ENCODE peak calls at places on chromosome 9, in ten cellular contexts. C is fibroblast of the aortic adventitia; B is tibial artery; L is CD4-positive, alpha-beta memory T cell; Y is CD8-positive, alpha-beta T cell; A is kidney epithelial cell; M is astrocyte; T is SK-N-SH; G is astrocyte of the cerebellum; I is NB4. H is an unnamed sample.

GRCh38 chr9:123033864-123034598 is 564 bp downstream of the GPR21 start:
- DNase-seq in L (no peak), T (no peak), C (no peak), I (no peak), G (no peak), B (no peak), Y (no peak), M (no peak), A (no peak), H (no peak)

GRCh38 chr9:116133163-116133562 is 20.4 kb upstream of the PAPPA start:
- DNase-seq in B (no peak), L (no peak), C (no peak), Y (no peak), A (no peak), M (no peak), G (no peak), T (no peak), I (no peak), H (no peak)

GRCh38 chr9:106718996-106719395 is 144.0 kb upstream of the ZNF462 start:
- DNase-seq in A (peak), I (no peak), M (peak), C (no peak), B (no peak), Y (no peak), L (no peak), T (no peak), G (no peak), H (no peak)

GRCh38 chr9:21070171-21070571 is 7.6 kb downstream of the IFNB1 start:
- DNase-seq in G (peak), L (no peak), T (no peak), M (peak), B (peak), C (peak), I (peak), Y (no peak), A (peak), H (no peak)

GRCh38 chr9:123925820-123926219 is 4.1 kb downstream of the DENND1A start:
- DNase-seq in I (peak), T (no peak), G (no peak), L (no peak), C (no peak), Y (no peak), M (no peak), A (no peak), B (no peak), H (no peak)

GRCh38 chr9:98879094-98879957 is 64.4 kb upstream of the COL15A1 start:
- DNase-seq in T (no peak), I (no peak), A (no peak), M (no peak), C (no peak), Y (no peak), L (no peak), G (no peak), B (no peak), H (no peak)

GRCh38 chr9:34125681-34126206 is 754 bp downstream of the DCAF12 start:
- DNase-seq in L (no peak), I (peak), C (peak), B (no peak), G (no peak), M (peak), Y (no peak), A (no peak), T (peak), H (no peak)

GRCh38 chr9:8301296-8301695 is 501.7 kb upstream of the DMAC1 start:
- DNase-seq in C (peak), L (no peak), Y (no peak), G (no peak), T (no peak), I (no peak), M (no peak), A (no peak), B (no peak), H (no peak)

GRCh38 chr9:77495834-77496671 is 152.1 kb downstream of the GNA14 start:
- DNase-seq in B (no peak), C (peak), Y (no peak), L (no peak), G (peak), I (no peak), A (no peak), T (peak), M (peak), H (no peak)

GRCh38 chr9:106962615-106963363 is 99.8 kb downstream of the ZNF462 start:
- DNase-seq in C (peak), Y (no peak), M (peak), I (no peak), B (no peak), T (no peak), G (no peak), L (no peak), A (no peak), H (no peak)

GRCh38 chr9:132733133-132733815 is 63.0 kb downstream of the GTF3C4 start:
- DNase-seq in G (no peak), A (no peak), Y (no peak), M (peak), I (no peak), L (no peak), B (no peak), C (no peak), T (no peak), H (no peak)

GRCh38 chr9:130209422-130209821 is 37.2 kb downstream of the NCS1 start:
- DNase-seq in L (no peak), T (no peak), C (no peak), G (no peak), B (peak), I (peak), A (no peak), M (no peak), Y (no peak), H (peak)

GRCh38 chr9:16312962-16313546 is 557.4 kb downstream of the BNC2 start:
- DNase-seq in I (no peak), B (no peak), Y (no peak), C (no peak), L (no peak), M (no peak), A (no peak), G (no peak), T (no peak), H (no peak)

GRCh38 chr9:101098392-101098791 is 69.9 kb downstream of the PLPPR1 start:
- DNase-seq in M (no peak), A (no peak), L (no peak), T (no peak), Y (no peak), I (no peak), G (no peak), B (no peak), C (no peak), H (no peak)

GRCh38 chr9:95017062-95017461 is 290.6 kb downstream of the AOPEP start:
- DNase-seq in M (no peak), I (no peak), C (peak), B (no peak), A (no peak), T (no peak), Y (no peak), G (no peak), L (no peak), H (no peak)

GRCh38 chr9:5140151-5140550 is 45.3 kb downstream of the INSL6 start:
- DNase-seq in A (no peak), B (no peak), G (no peak), T (no peak), Y (no peak), L (no peak), M (no peak), C (no peak), I (no peak), H (no peak)

GRCh38 chr9:131677051-131677444 is 62.8 kb downstream of the RAPGEF1 start:
- DNase-seq in Y (no peak), B (no peak), I (no peak), C (no peak), L (no peak), A (no peak), M (peak), T (no peak), G (no peak), H (no peak)
- H3K4me3 ChIP-seq in Y (no peak), B (no peak), I (no peak), C (no peak), L (peak), A (no peak), M (peak), T (no peak), G (no peak), H (no peak)

DNA sequence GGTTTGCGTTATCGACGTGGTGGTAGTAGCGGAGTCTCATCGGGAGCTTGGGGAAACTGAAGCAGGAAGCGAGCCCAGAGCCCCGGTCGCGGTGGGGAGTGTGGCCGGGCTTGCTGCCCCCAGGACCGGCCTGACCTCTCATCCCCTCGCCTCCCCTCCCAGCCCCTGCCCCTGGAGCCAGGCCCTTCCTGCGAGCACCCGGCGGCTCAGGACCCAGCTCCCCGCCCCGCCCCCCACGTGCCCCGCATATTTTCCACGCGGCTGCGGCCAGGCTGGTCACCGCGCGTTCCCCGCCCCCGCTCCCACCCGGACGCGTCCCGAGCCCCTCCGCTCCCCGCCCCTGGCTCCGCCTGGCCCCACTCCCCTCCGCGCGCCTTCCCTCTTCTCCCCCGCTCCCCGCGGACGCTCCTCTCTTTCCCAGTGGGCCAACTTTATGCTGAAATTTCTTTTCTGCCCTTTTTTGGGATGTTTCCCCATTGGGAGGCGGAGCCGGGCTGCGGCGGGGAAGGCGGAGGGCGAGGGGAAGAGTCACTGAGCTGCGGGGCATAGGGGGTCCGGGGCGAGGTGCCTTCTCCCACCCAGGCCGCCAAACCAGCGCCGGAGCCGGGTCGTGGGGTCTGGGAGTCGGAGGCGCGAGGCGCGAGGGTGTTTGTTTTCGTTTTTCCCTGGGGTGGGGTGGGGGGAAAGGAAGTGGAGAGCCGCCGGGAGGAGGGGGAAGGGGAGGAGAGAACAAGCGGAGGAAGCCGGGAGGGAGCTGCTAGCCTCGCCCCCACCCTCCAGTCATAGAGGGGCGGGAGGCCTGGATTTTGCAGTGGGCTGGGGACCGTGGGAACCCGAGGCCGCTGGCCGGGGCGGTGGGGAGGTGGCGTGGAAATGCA is 961 bp upstream of the TPM2 start:
- DNase-seq in Y (peak), B (peak), M (peak), I (peak), A (no peak), T (peak), C (peak), L (no peak), G (no peak), H (peak)
- H3K4me3 ChIP-seq in Y (peak), B (peak), M (peak), I (peak), A (peak), T (peak), C (peak), L (peak), G (peak), H (peak)

GRCh38 chr9:117745598-117745997 is 41.4 kb downstream of the TLR4 start:
- DNase-seq in A (no peak), L (no peak), C (no peak), Y (no peak), G (no peak), T (no peak), M (no peak), B (no peak), I (no peak), H (no peak)

GRCh38 chr9:117747571-117747970 is 43.4 kb downstream of the TLR4 start:
- DNase-seq in Y (no peak), M (no peak), T (no peak), A (no peak), I (no peak), C (no peak), G (no peak), L (no peak), B (no peak), H (no peak)

GRCh38 chr9:117744390-117744789 is 40.2 kb downstream of the TLR4 start:
- DNase-seq in L (no peak), I (peak), B (no peak), Y (no peak), M (no peak), A (no peak), T (no peak), G (no peak), C (no peak), H (no peak)

GRCh38 chr9:117746263-117746662 is 42.1 kb downstream of the TLR4 start:
- DNase-seq in L (no peak), C (no peak), B (no peak), M (no peak), I (no peak), Y (no peak), T (no peak), A (no peak), G (no peak), H (no peak)

GRCh38 chr9:117744856-117745389 is 40.7 kb downstream of the TLR4 start:
- DNase-seq in G (no peak), B (no peak), L (no peak), Y (no peak), A (no peak), C (peak), M (peak), T (peak), I (peak), H (no peak)
- H3K4me3 ChIP-seq in G (peak), B (peak), L (no peak), Y (no peak), A (peak), C (peak), M (peak), T (no peak), I (peak), H (no peak)

GRCh38 chr9:110875275-110875674 is 163.0 kb downstream of the LPAR1 start:
- DNase-seq in G (no peak), T (no peak), M (no peak), B (peak), C (no peak), I (peak), A (no peak), Y (no peak), L (no peak), H (peak)

GRCh38 chr9:110864011-110864410 is 174.3 kb downstream of the LPAR1 start:
- DNase-seq in G (no peak), C (no peak), I (no peak), T (no peak), Y (no peak), M (no peak), L (no peak), B (no peak), A (no peak), H (no peak)

GRCh38 chr9:110871736-110872135 is 166.5 kb downstream of the LPAR1 start:
- DNase-seq in I (no peak), G (no peak), B (no peak), L (no peak), Y (no peak), M (no peak), T (no peak), C (no peak), A (no peak), H (no peak)

DNA sequence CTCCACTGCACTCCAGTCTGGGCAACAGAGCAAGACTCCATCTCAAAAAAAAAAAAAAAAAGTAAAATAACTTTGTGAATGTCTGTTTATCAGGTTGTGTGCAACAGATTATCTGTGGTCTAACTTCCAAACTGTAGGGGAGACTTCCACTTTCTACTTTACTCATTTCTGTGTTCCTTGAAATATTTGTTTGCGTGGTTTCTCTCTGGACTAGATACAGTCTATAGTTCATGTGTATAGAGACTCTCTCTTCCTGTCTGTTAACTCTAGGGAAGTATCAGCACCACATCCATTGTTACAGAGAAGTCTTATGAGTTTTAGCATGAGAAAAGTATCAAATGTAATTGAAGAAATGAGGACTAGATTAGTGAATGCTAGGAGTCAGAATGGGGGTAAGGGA is 168.3 kb downstream of the LPAR1 start:
- DNase-seq in C (no peak), T (no peak), Y (no peak), L (no peak), G (no peak), I (no peak), A (no peak), B (no peak), M (no peak), H (no peak)
- H3K4me3 ChIP-seq in C (no peak), T (no peak), Y (no peak), L (no peak), G (no peak), I (no peak), A (no peak), B (no peak), M (no peak), H (no peak)

GRCh38 chr9:138058181-138058580 is 180.6 kb downstream of the CACNA1B start:
- DNase-seq in M (no peak), A (no peak), L (no peak), B (peak), I (no peak), Y (no peak), G (no peak), C (no peak), T (no peak), H (no peak)
- H3K4me3 ChIP-seq in M (no peak), A (no peak), L (no peak), B (no peak), I (no peak), Y (no peak), G (no peak), C (no peak), T (no peak), H (no peak)

DNA sequence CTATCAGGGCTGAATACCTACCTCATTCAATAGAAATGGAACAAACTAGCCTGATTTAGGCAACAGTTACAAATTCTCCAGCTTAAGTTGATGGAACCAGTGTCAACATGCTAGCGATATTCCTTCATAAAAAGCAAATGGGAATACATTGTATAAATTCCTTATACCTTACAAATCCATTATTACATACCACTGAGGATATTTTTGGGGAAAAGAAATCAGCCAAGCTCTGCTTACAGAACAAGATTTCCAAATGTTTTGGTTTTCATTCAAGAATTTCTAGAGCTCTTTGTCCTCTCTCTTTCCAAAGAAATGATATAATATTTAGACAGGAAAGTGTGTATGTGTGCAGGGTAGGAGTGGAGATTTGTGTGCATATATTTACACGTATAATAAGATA is 41.4 kb downstream of the SVEP1 start:
- DNase-seq in C (peak), G (no peak), T (no peak), A (no peak), I (no peak), L (no peak), B (no peak), M (peak), Y (no peak), H (no peak)
- H3K4me3 ChIP-seq in C (no peak), G (no peak), T (no peak), A (no peak), I (no peak), L (no peak), B (no peak), M (no peak), Y (no peak), H (no peak)

GRCh38 chr9:14303526-14303925 is 10.4 kb downstream of the NFIB start:
- DNase-seq in C (no peak), I (no peak), B (no peak), G (no peak), Y (no peak), T (no peak), L (no peak), M (no peak), A (no peak), H (no peak)
- H3K4me3 ChIP-seq in C (no peak), I (no peak), B (no peak), G (peak), Y (no peak), T (no peak), L (no peak), M (peak), A (no peak), H (no peak)

GRCh38 chr9:83219924-83220438 is 157.0 kb upstream of the RASEF start:
- DNase-seq in A (no peak), L (no peak), B (no peak), G (no peak), I (no peak), Y (no peak), T (no peak), C (no peak), M (no peak), H (no peak)

GRCh38 chr9:83218411-83219090 is 155.6 kb upstream of the RASEF start:
- DNase-seq in C (no peak), L (no peak), A (no peak), B (no peak), G (no peak), T (no peak), M (no peak), Y (no peak), I (no peak), H (no peak)

GRCh38 chr9:83219154-83219923 is 156.4 kb upstream of the RASEF start:
- DNase-seq in A (peak), T (peak), Y (no peak), G (peak), L (no peak), I (peak), B (no peak), C (peak), M (peak), H (peak)

DNA sequence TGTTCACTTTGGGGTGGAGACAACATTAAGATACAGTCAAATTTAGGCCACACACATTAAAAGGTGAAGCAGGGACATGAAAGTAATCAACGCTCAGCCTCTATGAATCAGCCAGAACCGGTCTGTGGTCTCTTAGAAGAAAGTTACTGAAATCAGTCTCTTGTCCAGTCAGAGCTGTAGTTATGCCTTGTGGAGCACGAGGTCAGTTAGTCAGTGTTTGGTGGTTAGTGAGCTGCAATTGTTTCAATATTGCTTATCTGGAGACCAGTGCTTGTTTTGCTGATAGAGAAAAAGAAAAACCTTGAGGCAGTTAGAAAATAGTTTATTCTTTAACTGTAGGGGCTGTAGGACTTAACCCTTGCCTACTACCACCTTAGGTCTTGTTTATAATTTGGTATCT is 157.8 kb upstream of the RASEF start:
- DNase-seq in C (peak), Y (no peak), A (peak), I (no peak), M (peak), L (no peak), T (no peak), G (peak), B (no peak), H (no peak)
- H3K4me3 ChIP-seq in C (no peak), Y (no peak), A (peak), I (no peak), M (no peak), L (no peak), T (no peak), G (no peak), B (no peak), H (no peak)

GRCh38 chr9:120416816-120417427 is 163.0 kb downstream of the CDK5RAP2 start:
- DNase-seq in B (no peak), M (no peak), Y (no peak), C (no peak), L (no peak), A (no peak), T (no peak), I (no peak), G (no peak), H (no peak)
- H3K4me3 ChIP-seq in B (no peak), M (no peak), Y (no peak), C (no peak), L (no peak), A (no peak), T (no peak), I (no peak), G (no peak), H (no peak)

GRCh38 chr9:63817622-63818518 is 1467.1 kb downstream of the FOXD4L5 start:
- DNase-seq in T (peak), B (peak), C (peak), A (no peak), G (no peak), L (peak), M (peak), Y (peak), I (peak), H (peak)
- H3K4me3 ChIP-seq in T (peak), B (no peak), C (peak), A (peak), G (peak), L (peak), M (peak), Y (peak), I (no peak), H (peak)